ENCODE peak calls at places on chromosomes 3 and 15, in seven cellular contexts. D is neural progenitor cell, C is H9, U is MCF 10A, W is RWPE1, G is nephron progenitor cell, E is AG09319. X is an unnamed sample.

GRCh38 chr3:144362126-144362525 is 390.5 kb downstream of the DIPK2A start:
- DNase-seq in D (no peak), C (no peak), U (peak), W (no peak), G (no peak), E (peak), X (no peak)

GRCh38 chr15:48945386-48945785 is 18.3 kb downstream of the SHC4 start:
- DNase-seq in D (no peak), C (no peak), U (peak), W (no peak), G (no peak), E (no peak), X (no peak)

GRCh38 chr3:118628704-118629341 is 405.8 kb downstream of the IGSF11 start:
- DNase-seq in D (peak), C (peak), U (peak), W (peak), G (peak), E (peak), X (no peak)

GRCh38 chr3:14137004-14137403 is 12.2 kb downstream of the TMEM43 start:
- DNase-seq in D (no peak), C (no peak), U (peak), W (peak), G (no peak), E (no peak), X (no peak)

GRCh38 chr15:49962044-49962602 is 156.9 kb downstream of the ATP8B4 start:
- DNase-seq in D (no peak), C (no peak), U (no peak), W (no peak), G (no peak), E (peak), X (no peak)

GRCh38 chr3:23713641-23714040 is 92.1 kb upstream of the UBE2E1 start:
- DNase-seq in D (no peak), C (no peak), U (no peak), W (no peak), G (no peak), E (no peak), X (no peak)

GRCh38 chr3:65751123-65751700 is 287.5 kb downstream of the MAGI1 start:
- DNase-seq in D (peak), C (peak), U (peak), W (peak), G (peak), E (no peak), X (no peak)

GRCh38 chr3:25585361-25586166 is 79.1 kb downstream of the TOP2B start:
- DNase-seq in D (no peak), C (no peak), U (no peak), W (no peak), G (no peak), E (no peak), X (no peak)

GRCh38 chr3:43638594-43639447 is 17.0 kb upstream of the ANO10 start:
- DNase-seq in D (peak), C (peak), U (peak), W (peak), G (no peak), E (no peak), X (no peak)

GRCh38 chr15:95577911-95578310 is 752.6 kb upstream of the NR2F2 start:
- DNase-seq in D (no peak), C (no peak), U (no peak), W (no peak), G (no peak), E (no peak), X (no peak)

GRCh38 chr3:15797600-15798303 is at the start of gene ANKRD28:
- DNase-seq in D (peak), C (no peak), U (peak), W (peak), G (no peak), E (peak), X (no peak)

GRCh38 chr15:70856884-70857546 is 3.1 kb upstream of the LARP6 start:
- DNase-seq in D (no peak), C (no peak), U (peak), W (peak), G (no peak), E (peak), X (no peak)

GRCh38 chr15:47384316-47384715 is 333.0 kb upstream of the SEMA6D start:
- DNase-seq in D (peak), C (peak), U (peak), W (peak), G (no peak), E (peak), X (no peak)

GRCh38 chr3:190076601-190077444 is 43.9 kb downstream of the P3H2 start:
- DNase-seq in D (peak), C (no peak), U (peak), W (peak), G (peak), E (peak), X (no peak)

GRCh38 chr3:192887047-192887446 is 30.6 kb downstream of the MB21D2 start:
- DNase-seq in D (no peak), C (no peak), U (peak), W (no peak), G (no peak), E (no peak), X (no peak)

DNA sequence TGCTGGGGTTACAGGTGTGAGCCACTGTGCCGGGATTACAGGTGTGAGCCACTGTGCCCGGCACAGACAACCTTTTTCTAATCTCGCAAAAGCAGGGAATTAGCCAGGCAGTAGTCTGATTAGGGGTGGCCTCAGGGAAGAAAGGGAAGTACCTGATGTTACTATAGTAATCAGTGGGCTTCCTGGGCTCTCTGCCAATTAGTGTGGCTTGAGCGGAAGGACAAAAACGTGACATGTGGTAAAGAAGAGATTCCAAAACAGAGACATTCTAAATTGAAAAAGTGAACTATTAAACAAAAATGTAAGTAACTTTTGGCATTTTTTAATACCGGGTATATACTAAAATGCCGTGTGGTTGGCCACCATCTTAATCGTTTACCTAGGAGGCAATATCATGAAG is 48.1 kb downstream of the CFAP20DC start:
- DNase-seq in D (no peak), C (no peak), U (no peak), W (no peak), G (no peak), E (no peak), X (no peak)
- TF ChIP-seq CTCF in D (no peak), C (no peak), U (no peak), W (no peak), G (no peak), E (no peak), X (no peak)

GRCh38 chr3:184633185-184633584 is 71.6 kb downstream of the EPHB3 start:
- DNase-seq in D (peak), C (no peak), U (no peak), W (no peak), G (no peak), E (no peak), X (no peak)

GRCh38 chr3:184629555-184630160 is 68.1 kb downstream of the EPHB3 start:
- DNase-seq in D (peak), C (peak), U (no peak), W (no peak), G (peak), E (no peak), X (peak)

GRCh38 chr3:184632551-184632950 is 71.0 kb downstream of the EPHB3 start:
- DNase-seq in D (no peak), C (no peak), U (no peak), W (no peak), G (no peak), E (no peak), X (no peak)

GRCh38 chr3:184631339-184631965 is 69.9 kb downstream of the EPHB3 start:
- DNase-seq in D (no peak), C (no peak), U (no peak), W (no peak), G (no peak), E (no peak), X (peak)

GRCh38 chr3:184630861-184631260 is 69.3 kb downstream of the EPHB3 start:
- DNase-seq in D (no peak), C (no peak), U (no peak), W (no peak), G (no peak), E (no peak), X (peak)
- TF ChIP-seq CTCF in D (no peak), C (no peak), U (no peak), W (no peak), G (no peak), E (no peak), X (no peak)

GRCh38 chr3:84082726-84083125 is 876.1 kb upstream of the CADM2 start:
- DNase-seq in D (no peak), C (no peak), U (peak), W (peak), G (no peak), E (no peak), X (no peak)

GRCh38 chr3:84074767-84075166 is 884.0 kb upstream of the CADM2 start:
- DNase-seq in D (no peak), C (no peak), U (no peak), W (no peak), G (no peak), E (no peak), X (no peak)

GRCh38 chr3:84077479-84077878 is 881.3 kb upstream of the CADM2 start:
- DNase-seq in D (peak), C (no peak), U (peak), W (no peak), G (no peak), E (no peak), X (no peak)
- TF ChIP-seq CTCF in D (peak), C (peak), U (peak), W (no peak), G (peak), E (no peak), X (peak)

GRCh38 chr15:38545179-38545578 is 19.4 kb downstream of the RASGRP1 start:
- DNase-seq in D (no peak), C (no peak), U (no peak), W (no peak), G (no peak), E (no peak), X (no peak)
- TF ChIP-seq CTCF in D (no peak), C (no peak), U (no peak), W (no peak), G (no peak), E (no peak), X (peak)